ENCODE peak calls at places on chromosomes 16 and 17, in nine cellular contexts. U, N, C, Z, D, W, M, Q and G are unnamed samples.

GRCh38 chr17:7064248-7064647 is 15.8 kb downstream of the CLEC10A start:
- DNase-seq in U (no peak), N (peak), C (no peak), Z (no peak), D (no peak), W (no peak), M (no peak), Q (no peak), G (no peak)

GRCh38 chr17:76345377-76345945 is 8.3 kb downstream of the PRPSAP1 start:
- DNase-seq in U (no peak), N (peak), C (no peak), Z (no peak), D (no peak), W (no peak), M (no peak), Q (no peak), G (no peak)

GRCh38 chr16:16991711-16992110 is 479.0 kb downstream of the XYLT1 start:
- DNase-seq in U (no peak), N (no peak), C (no peak), Z (no peak), D (no peak), W (no peak), M (no peak), Q (no peak), G (no peak)

GRCh38 chr17:42185497-42185860 is 227 bp upstream of the HCRT start:
- DNase-seq in U (no peak), N (no peak), C (no peak), Z (no peak), D (peak), W (no peak), M (no peak), Q (no peak), G (no peak)

GRCh38 chr16:57268804-57269800 is 15.4 kb downstream of the PLLP start:
- DNase-seq in U (peak), N (peak), C (no peak), Z (no peak), D (no peak), W (no peak), M (no peak), Q (no peak), G (peak)

GRCh38 chr16:70573451-70574121 is 50.0 kb downstream of the SF3B3 start:
- DNase-seq in U (peak), N (no peak), C (no peak), Z (no peak), D (no peak), W (no peak), M (no peak), Q (no peak), G (no peak)

GRCh38 chr17:50388728-50389127 is 8.6 kb downstream of the LRRC59 start:
- DNase-seq in U (no peak), N (no peak), C (no peak), Z (no peak), D (no peak), W (no peak), M (no peak), Q (no peak), G (no peak)

GRCh38 chr17:21164226-21165019 is 37.7 kb downstream of the DHRS7B start:
- DNase-seq in U (no peak), N (no peak), C (no peak), Z (no peak), D (no peak), W (no peak), M (no peak), Q (no peak), G (no peak)

GRCh38 chr17:47705536-47706481 is 11.8 kb downstream of the TBKBP1 start:
- DNase-seq in U (no peak), N (no peak), C (no peak), Z (no peak), D (no peak), W (no peak), M (no peak), Q (no peak), G (no peak)

GRCh38 chr17:19904924-19905323 is 37.2 kb upstream of the ULK2 start:
- DNase-seq in U (no peak), N (peak), C (no peak), Z (no peak), D (no peak), W (no peak), M (no peak), Q (no peak), G (no peak)

GRCh38 chr17:9842057-9842758 is 16.5 kb downstream of the GLP2R start:
- DNase-seq in U (peak), N (peak), C (no peak), Z (no peak), D (no peak), W (no peak), M (no peak), Q (no peak), G (no peak)

GRCh38 chr16:19785512-19786130 is 67.5 kb downstream of the IQCK start:
- DNase-seq in U (no peak), N (no peak), C (no peak), Z (no peak), D (no peak), W (peak), M (no peak), Q (no peak), G (no peak)

GRCh38 chr17:4357030-4357635 is 9.3 kb downstream of the UBE2G1 start:
- DNase-seq in U (peak), N (no peak), C (no peak), Z (no peak), D (no peak), W (no peak), M (no peak), Q (no peak), G (no peak)

GRCh38 chr16:28108590-28109247 is 45.2 kb upstream of the GSG1L start:
- DNase-seq in U (no peak), N (no peak), C (no peak), Z (no peak), D (no peak), W (no peak), M (no peak), Q (no peak), G (no peak)

GRCh38 chr17:63537991-63538692 is 12.1 kb upstream of the DCAF7 start:
- DNase-seq in U (no peak), N (no peak), C (no peak), Z (peak), D (peak), W (no peak), M (no peak), Q (no peak), G (peak)

GRCh38 chr16:85273293-85273692 is 161.0 kb upstream of the CIBAR2 start:
- DNase-seq in U (no peak), N (no peak), C (no peak), Z (no peak), D (no peak), W (no peak), M (no peak), Q (no peak), G (no peak)

GRCh38 chr17:79839363-79840203 is at the start of gene CBX4:
- DNase-seq in U (peak), N (peak), C (peak), Z (peak), D (peak), W (peak), M (peak), Q (peak), G (peak)
- TF ChIP-seq CTCF in U (peak), N (peak), C (peak), Z (peak), D (peak), W (peak), M (peak), Q (peak), G (peak)

GRCh38 chr17:54754560-54754959 is 146.1 kb upstream of the TOM1L1 start:
- DNase-seq in U (no peak), N (no peak), C (no peak), Z (no peak), D (peak), W (no peak), M (no peak), Q (no peak), G (peak)
- TF ChIP-seq CTCF in U (no peak), N (peak), C (peak), Z (peak), D (peak), W (no peak), M (no peak), Q (no peak), G (peak)

DNA sequence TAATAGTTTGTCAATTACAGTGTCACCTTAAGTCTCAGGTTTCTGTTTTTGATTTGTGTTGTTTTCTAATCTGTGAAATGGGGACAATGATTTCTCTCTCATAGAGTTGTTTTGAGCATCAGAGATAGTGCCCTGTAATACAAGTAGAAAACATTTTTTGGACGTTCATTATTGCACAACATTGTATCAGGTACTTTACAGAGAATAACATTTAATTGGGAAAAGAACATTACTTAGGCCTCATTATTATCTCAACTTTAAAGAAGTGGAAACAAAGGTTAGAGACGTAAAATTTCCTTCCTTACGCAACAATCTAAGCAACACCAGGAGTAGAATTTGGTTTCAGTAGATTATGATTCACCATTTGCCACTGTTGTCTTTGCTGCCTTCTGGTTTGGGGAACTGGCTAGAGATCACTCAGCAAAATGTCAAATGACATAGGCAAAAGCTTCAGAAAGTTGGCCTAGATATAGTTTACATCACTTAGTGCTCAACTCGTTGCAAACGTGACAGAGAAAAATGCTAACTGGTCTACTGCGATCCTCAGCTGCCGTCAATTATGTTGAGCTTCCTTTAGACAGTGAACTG is 1026.8 kb downstream of the CDH11 start:
- DNase-seq in U (no peak), N (no peak), C (no peak), Z (no peak), D (no peak), W (no peak), M (no peak), Q (no peak), G (no peak)
- TF ChIP-seq CTCF in U (no peak), N (no peak), C (no peak), Z (no peak), D (no peak), W (no peak), M (no peak), Q (no peak), G (no peak)

GRCh38 chr17:72419866-72420774 is 299.3 kb downstream of the SOX9 start:
- DNase-seq in U (no peak), N (no peak), C (no peak), Z (no peak), D (no peak), W (no peak), M (no peak), Q (no peak), G (no peak)
- TF ChIP-seq CTCF in U (no peak), N (no peak), C (no peak), Z (no peak), D (no peak), W (no peak), M (no peak), Q (no peak), G (no peak)

DNA sequence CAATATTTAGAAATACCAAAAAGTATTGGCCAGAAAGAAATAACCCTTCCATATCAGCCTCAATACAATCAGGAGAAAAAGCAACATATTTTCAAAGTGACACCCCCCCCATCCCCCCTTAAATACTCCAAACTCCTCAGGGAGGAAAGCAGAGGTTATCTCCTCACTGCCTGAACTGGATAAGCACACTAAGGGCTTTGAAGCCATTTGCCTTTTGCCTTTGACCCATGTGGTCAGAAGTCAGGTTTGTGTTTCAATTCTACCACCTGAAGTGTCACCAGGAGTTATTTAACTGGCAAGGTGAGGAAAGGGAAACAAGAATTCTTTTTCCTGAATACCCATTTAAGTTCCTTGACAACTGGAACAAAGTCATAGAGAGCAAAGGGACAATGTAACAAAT is 3.5 kb upstream of the VEZF1 start:
- DNase-seq in U (no peak), N (no peak), C (no peak), Z (no peak), D (no peak), W (no peak), M (no peak), Q (no peak), G (no peak)
- TF ChIP-seq CTCF in U (no peak), N (no peak), C (no peak), Z (no peak), D (no peak), W (no peak), M (no peak), Q (no peak), G (no peak)

GRCh38 chr17:67015001-67015400 is 29.4 kb upstream of the CACNG1 start:
- DNase-seq in U (no peak), N (no peak), C (no peak), Z (no peak), D (no peak), W (no peak), M (no peak), Q (no peak), G (no peak)

GRCh38 chr17:67018429-67019125 is 25.8 kb upstream of the CACNG1 start:
- DNase-seq in U (no peak), N (no peak), C (no peak), Z (no peak), D (no peak), W (no peak), M (no peak), Q (no peak), G (peak)

GRCh38 chr17:67013891-67014290 is 30.5 kb upstream of the CACNG1 start:
- DNase-seq in U (no peak), N (no peak), C (no peak), Z (peak), D (no peak), W (no peak), M (no peak), Q (no peak), G (no peak)

GRCh38 chr17:67017895-67018294 is 26.5 kb upstream of the CACNG1 start:
- DNase-seq in U (no peak), N (no peak), C (no peak), Z (no peak), D (no peak), W (no peak), M (no peak), Q (no peak), G (no peak)

GRCh38 chr17:67016039-67016762 is 28.2 kb upstream of the CACNG1 start:
- DNase-seq in U (no peak), N (no peak), C (no peak), Z (no peak), D (no peak), W (no peak), M (no peak), Q (no peak), G (no peak)
- TF ChIP-seq CTCF in U (no peak), N (no peak), C (no peak), Z (no peak), D (peak), W (no peak), M (no peak), Q (no peak), G (no peak)